ENCODE peak calls at places on chromosomes 3 and 15, in eight cellular contexts. Z is GM23248, T is body of pancreas, H is right cardiac atrium, G is AG10803, N is ovary, W is skeletal muscle cell, E is HL-60. L is an unnamed sample.

GRCh38 chr3:123818324-123818920 is 65.7 kb downstream of the MYLK start:
- DNase-seq in G (peak), E (no peak), Z (no peak), N (no peak), H (no peak), W (no peak), T (no peak), L (peak)

GRCh38 chr3:42116466-42116865 is 25.3 kb downstream of the TRAK1 start:
- DNase-seq in Z (peak), E (no peak), H (no peak), G (no peak), T (no peak), N (no peak), W (no peak), L (no peak)

GRCh38 chr3:40044487-40044886 is 235.1 kb downstream of the MYRIP start:
- DNase-seq in W (peak), Z (peak), T (no peak), G (peak), H (no peak), E (no peak), N (no peak), L (peak)

GRCh38 chr3:150236683-150237082 is 171.4 kb upstream of the TSC22D2 start:
- DNase-seq in N (no peak), H (no peak), E (no peak), W (peak), G (peak), Z (peak), T (no peak), L (no peak)

GRCh38 chr15:77642793-77643430 is 10.2 kb upstream of the LINGO1 start:
- DNase-seq in W (no peak), G (no peak), T (no peak), H (no peak), E (no peak), N (no peak), Z (no peak), L (peak)

GRCh38 chr3:62131050-62131449 is 242.3 kb downstream of the FEZF2 start:
- DNase-seq in T (no peak), Z (no peak), N (no peak), W (no peak), E (no peak), G (no peak), H (no peak), L (no peak)

GRCh38 chr15:53193149-53193548 is 403.0 kb upstream of the ONECUT1 start:
- DNase-seq in H (no peak), N (no peak), G (no peak), T (no peak), E (no peak), Z (peak), W (no peak), L (peak)

GRCh38 chr3:13972679-13973379 is 93.0 kb upstream of the WNT7A start:
- DNase-seq in G (no peak), W (no peak), Z (peak), N (no peak), H (no peak), E (no peak), T (no peak), L (peak)

GRCh38 chr3:190094201-190094718 is 26.4 kb downstream of the P3H2 start:
- DNase-seq in T (no peak), Z (peak), N (peak), G (peak), H (no peak), E (no peak), W (no peak), L (peak)

GRCh38 chr3:42517143-42517542 is 14.7 kb downstream of the VIPR1 start:
- DNase-seq in N (no peak), T (no peak), G (no peak), E (no peak), W (no peak), H (no peak), Z (no peak), L (no peak)

GRCh38 chr15:70670680-70671079 is 92.7 kb downstream of the UACA start:
- DNase-seq in H (no peak), T (no peak), W (no peak), Z (peak), E (no peak), N (no peak), G (no peak), L (no peak)

GRCh38 chr15:65184305-65184943 is 718 bp downstream of the CLPX start:
- DNase-seq in T (peak), W (no peak), G (peak), H (peak), E (peak), Z (peak), N (peak), L (peak)

GRCh38 chr3:45958333-45958791 is 15.1 kb downstream of the CXCR6 start:
- DNase-seq in H (no peak), G (peak), W (no peak), T (no peak), N (no peak), E (no peak), Z (peak), L (peak)

GRCh38 chr15:68335655-68336054 is 58.1 kb downstream of the FEM1B start:
- DNase-seq in E (no peak), W (no peak), Z (no peak), T (peak), N (no peak), G (no peak), H (peak), L (no peak)

GRCh38 chr15:77402740-77403379 is 17.0 kb downstream of the PEAK1 start:
- DNase-seq in E (no peak), H (no peak), G (peak), W (peak), N (no peak), Z (peak), T (no peak), L (peak)

GRCh38 chr3:123800352-123800682 is 83.8 kb downstream of the MYLK start:
- DNase-seq in E (no peak), N (no peak), G (peak), H (no peak), Z (peak), W (no peak), T (no peak), L (no peak)

GRCh38 chr3:172194702-172195392 is 155.5 kb downstream of the FNDC3B start:
- DNase-seq in E (no peak), W (no peak), N (no peak), T (no peak), Z (peak), G (no peak), H (no peak), L (no peak)

GRCh38 chr3:112650472-112650871 is 9.5 kb upstream of the CCDC80 start:
- DNase-seq in G (peak), H (no peak), Z (peak), E (no peak), N (no peak), W (no peak), T (no peak), L (no peak)

GRCh38 chr3:186640473-186640818 is 247 bp downstream of the FETUB start:
- DNase-seq in Z (peak), G (no peak), E (no peak), W (no peak), H (peak), T (no peak), N (no peak), L (peak)

GRCh38 chr3:148289159-148289558 is 408.5 kb upstream of the AGTR1 start:
- DNase-seq in H (no peak), N (no peak), G (no peak), Z (no peak), E (no peak), W (no peak), T (no peak), L (no peak)

GRCh38 chr3:158680861-158681260 is 8.4 kb upstream of the LXN start:
- DNase-seq in N (no peak), T (no peak), Z (no peak), H (no peak), G (no peak), W (no peak), E (no peak), L (no peak)

GRCh38 chr15:70580286-70580685 is 183.1 kb downstream of the UACA start:
- DNase-seq in G (no peak), N (no peak), E (no peak), T (no peak), W (no peak), H (no peak), Z (no peak), L (no peak)

GRCh38 chr3:191721983-191722382 is 261.0 kb downstream of the PYDC2 start:
- DNase-seq in T (peak), N (no peak), H (no peak), G (no peak), E (no peak), W (no peak), Z (no peak), L (peak)

GRCh38 chr3:111785034-111785433 is 74.0 kb upstream of the PHLDB2 start:
- DNase-seq in Z (peak), N (no peak), E (no peak), G (no peak), W (no peak), T (no peak), H (no peak), L (no peak)

GRCh38 chr3:168096210-168096795 is 579 bp upstream of the GOLIM4 start:
- DNase-seq in H (peak), W (peak), E (peak), G (peak), Z (peak), N (no peak), T (peak), L (peak)

GRCh38 chr3:194204036-194204792 is 68.3 kb downstream of the HES1 start:
- DNase-seq in Z (no peak), T (peak), G (no peak), N (no peak), E (no peak), W (no peak), H (peak), L (peak)

GRCh38 chr3:40971191-40972168 is 227.8 kb upstream of the CTNNB1 start:
- DNase-seq in N (peak), Z (peak), W (peak), E (peak), H (peak), T (peak), G (peak), L (peak)

GRCh38 chr3:86988986-86989385 is 2.0 kb downstream of the VGLL3 start:
- DNase-seq in Z (peak), W (no peak), G (no peak), N (no peak), H (no peak), T (no peak), E (no peak), L (no peak)
- H3K4me3 ChIP-seq in Z (peak), W (peak), G (peak), N (peak), H (peak), T (no peak), E (no peak), L (peak)

GRCh38 chr15:41893422-41894250 is at the start of gene SPTBN5:
- DNase-seq in T (no peak), Z (no peak), E (no peak), G (no peak), W (no peak), H (peak), N (no peak), L (peak)

GRCh38 chr15:41894251-41894790 is 468 bp upstream of the SPTBN5 start:
- DNase-seq in N (no peak), T (no peak), E (no peak), Z (no peak), G (no peak), W (no peak), H (no peak), L (no peak)

GRCh38 chr15:41895957-41896356 is 2.1 kb upstream of the SPTBN5 start:
- DNase-seq in N (no peak), E (no peak), G (no peak), Z (no peak), W (no peak), T (no peak), H (peak), L (no peak)

GRCh38 chr15:41895491-41895890 is 1.6 kb upstream of the SPTBN5 start:
- DNase-seq in H (peak), E (no peak), G (no peak), Z (no peak), T (no peak), N (no peak), W (no peak), L (no peak)

DNA sequence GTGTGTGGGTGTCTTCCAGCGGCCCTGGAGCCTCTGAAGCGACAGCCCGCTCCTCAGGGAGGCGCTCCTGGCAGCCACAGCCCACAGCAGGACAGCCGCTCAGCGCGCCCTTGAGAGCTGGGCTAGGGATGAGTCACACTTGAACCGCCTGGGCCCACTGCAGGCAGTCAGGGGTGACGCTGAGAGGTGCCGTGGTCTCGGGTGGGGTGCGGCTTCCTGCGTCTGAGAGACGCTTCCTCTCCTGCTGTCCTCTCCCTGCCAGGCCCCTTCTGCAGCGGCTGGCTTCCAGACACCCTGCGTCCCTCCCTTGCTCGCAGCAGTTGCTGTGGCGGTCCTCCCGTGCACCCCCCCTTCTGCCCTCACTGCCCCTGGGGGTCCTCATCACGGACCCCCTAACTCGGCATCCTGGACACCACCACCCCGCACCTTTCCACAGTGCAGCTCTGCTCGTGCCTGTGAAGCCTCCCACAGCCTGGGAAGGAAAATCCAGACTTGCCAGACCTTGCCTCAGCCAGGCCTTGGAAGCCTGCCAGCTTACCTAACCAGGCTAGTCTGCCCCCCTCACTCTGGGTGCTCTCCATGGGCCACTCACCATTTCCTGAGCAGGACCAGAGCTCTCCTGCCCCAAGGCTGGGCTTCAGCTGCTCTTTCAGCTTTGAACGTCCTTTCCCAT is 1.1 kb upstream of the SPTBN5 start:
- DNase-seq in G (peak), H (peak), E (peak), Z (peak), W (peak), N (peak), T (peak), L (peak)
- H3K4me3 ChIP-seq in G (peak), H (peak), E (no peak), Z (peak), W (peak), N (no peak), T (no peak), L (no peak)

GRCh38 chr3:173618703-173619102 is 221.2 kb downstream of the NLGN1 start:
- DNase-seq in Z (no peak), H (no peak), W (no peak), T (no peak), N (no peak), E (no peak), G (no peak), L (no peak)

GRCh38 chr3:173622156-173622555 is 224.6 kb downstream of the NLGN1 start:
- DNase-seq in G (peak), E (no peak), N (no peak), W (no peak), H (no peak), Z (peak), T (no peak), L (no peak)

GRCh38 chr3:173614528-173614927 is 217.0 kb downstream of the NLGN1 start:
- DNase-seq in G (no peak), Z (no peak), H (no peak), W (no peak), E (no peak), T (no peak), N (no peak), L (no peak)

GRCh38 chr3:173617490-173617889 is 219.9 kb downstream of the NLGN1 start:
- DNase-seq in G (no peak), T (peak), H (peak), N (no peak), W (no peak), E (no peak), Z (no peak), L (no peak)

DNA sequence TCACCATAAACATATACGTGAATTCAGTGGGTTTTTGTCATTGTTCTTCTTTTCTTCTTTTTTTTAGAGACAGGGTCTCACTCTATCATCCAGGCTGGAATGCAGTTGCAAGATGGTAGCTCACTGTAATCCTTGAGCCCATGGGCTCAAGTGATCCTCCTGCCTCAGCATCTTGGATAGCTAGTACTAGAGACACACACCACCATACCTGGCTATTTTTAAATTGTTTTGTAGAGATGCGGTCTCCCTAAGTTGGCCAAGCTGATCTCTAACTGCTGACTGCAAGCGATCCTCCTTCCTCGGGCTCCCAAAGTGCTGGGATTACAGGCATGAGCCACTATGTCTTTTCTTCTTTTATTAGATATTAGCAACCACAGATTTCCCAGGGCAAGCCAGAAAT is 220.6 kb downstream of the NLGN1 start:
- DNase-seq in N (no peak), Z (no peak), E (no peak), W (no peak), T (no peak), G (no peak), H (no peak), L (no peak)
- H3K4me3 ChIP-seq in N (no peak), Z (no peak), E (no peak), W (no peak), T (no peak), G (no peak), H (no peak), L (no peak)

GRCh38 chr15:62066663-62067447 is at the start of gene C2CD4A:
- DNase-seq in W (no peak), H (peak), E (peak), G (peak), N (peak), Z (peak), T (peak), L (peak)
- H3K4me3 ChIP-seq in W (peak), H (peak), E (peak), G (peak), N (peak), Z (peak), T (no peak), L (no peak)

GRCh38 chr3:83002869-83003445 is 1241.5 kb upstream of the GBE1 start:
- DNase-seq in H (no peak), T (no peak), G (no peak), Z (no peak), W (no peak), E (no peak), N (no peak), L (no peak)
- H3K4me3 ChIP-seq in H (no peak), T (no peak), G (no peak), Z (no peak), W (no peak), E (no peak), N (no peak), L (no peak)

DNA sequence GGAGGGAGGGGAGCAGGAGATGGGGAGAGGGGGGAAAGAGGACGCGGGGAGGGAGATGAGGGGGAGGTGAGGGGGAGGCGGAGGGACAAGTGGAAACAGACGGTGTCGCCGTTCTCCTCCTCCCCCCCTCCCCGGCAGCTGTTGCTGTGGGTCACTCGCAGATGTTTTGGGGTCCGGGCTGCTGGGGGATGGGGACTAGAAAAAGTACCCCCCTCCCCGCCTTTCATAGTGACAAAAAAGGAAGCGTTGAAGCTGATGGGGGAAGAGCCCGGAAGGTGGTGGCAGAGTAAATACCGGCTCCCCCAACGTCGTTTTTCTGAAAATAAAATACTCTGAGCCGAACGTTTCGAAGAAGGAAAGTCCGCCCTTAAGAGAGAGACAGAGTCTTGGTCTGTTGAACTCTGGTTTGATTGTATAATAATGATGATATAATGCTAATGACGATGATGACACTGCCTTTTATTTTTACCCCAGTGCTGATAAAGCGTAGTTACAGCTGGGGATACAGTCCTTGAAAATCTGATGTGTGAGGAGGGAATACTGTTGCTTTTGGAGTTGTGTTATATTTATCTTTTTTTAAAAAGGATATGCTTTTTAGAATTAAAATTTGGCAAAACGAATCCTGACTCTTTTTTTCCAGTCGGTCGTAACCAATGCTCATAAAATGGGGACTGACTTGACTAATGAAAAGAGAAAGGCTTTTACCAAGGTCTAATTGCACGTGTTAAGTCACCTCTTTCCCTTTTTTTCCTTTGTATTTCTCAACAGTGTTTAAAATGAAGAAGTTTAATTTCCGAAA is 997 bp downstream of the STXBP5L start:
- DNase-seq in W (no peak), E (no peak), H (no peak), Z (peak), N (peak), T (no peak), G (no peak), L (no peak)
- H3K4me3 ChIP-seq in W (peak), E (peak), H (peak), Z (peak), N (peak), T (no peak), G (peak), L (no peak)